ENCODE peak calls at places on chromosomes 3 and 15, in four cellular contexts. N, G, F and C are unnamed samples.

GRCh38 chr15:51253385-51253784 is 85.0 kb downstream of the CYP19A1 start:
- DNase-seq in G (no peak), F (no peak), N (no peak), C (no peak)

GRCh38 chr3:37308247-37308646 is 133.9 kb upstream of the LRRFIP2 start:
- DNase-seq in G (no peak), N (peak), F (peak), C (no peak)

GRCh38 chr3:52184690-52185089 is 13.3 kb upstream of the ALAS1 start:
- DNase-seq in G (no peak), N (no peak), F (no peak), C (no peak)

GRCh38 chr15:32091505-32092380 is 61.4 kb downstream of the CHRNA7 start:
- DNase-seq in N (no peak), G (no peak), F (no peak), C (no peak)

GRCh38 chr3:32374788-32375595 is 16.7 kb upstream of the CMTM7 start:
- DNase-seq in G (peak), N (peak), F (peak), C (peak)

GRCh38 chr3:38165722-38166387 is 518 bp downstream of the OXSR1 start:
- DNase-seq in G (no peak), F (no peak), N (peak), C (no peak)

GRCh38 chr15:31419820-31420219 is 93.2 kb downstream of the KLF13 start:
- DNase-seq in G (no peak), F (no peak), N (no peak), C (no peak)

GRCh38 chr3:123333401-123333800 is 115.5 kb downstream of the ADCY5 start:
- DNase-seq in F (no peak), G (no peak), N (no peak), C (no peak)

GRCh38 chr3:138455801-138456716 is 21.6 kb downstream of the ESYT3 start:
- DNase-seq in N (no peak), F (no peak), G (no peak), C (no peak)

GRCh38 chr3:14863324-14864100 is 44.8 kb downstream of the FGD5 start:
- DNase-seq in G (peak), N (no peak), F (no peak), C (no peak)

GRCh38 chr3:13158871-13159270 is 85.6 kb upstream of the IQSEC1 start:
- DNase-seq in F (no peak), G (no peak), N (no peak), C (no peak)

GRCh38 chr3:195133462-195133861 is 137.5 kb downstream of the XXYLT1 start:
- DNase-seq in N (no peak), G (no peak), F (no peak), C (no peak)

GRCh38 chr3:187368251-187368733 is at the start of gene RTP4:
- DNase-seq in N (peak), G (no peak), F (no peak), C (no peak)

DNA sequence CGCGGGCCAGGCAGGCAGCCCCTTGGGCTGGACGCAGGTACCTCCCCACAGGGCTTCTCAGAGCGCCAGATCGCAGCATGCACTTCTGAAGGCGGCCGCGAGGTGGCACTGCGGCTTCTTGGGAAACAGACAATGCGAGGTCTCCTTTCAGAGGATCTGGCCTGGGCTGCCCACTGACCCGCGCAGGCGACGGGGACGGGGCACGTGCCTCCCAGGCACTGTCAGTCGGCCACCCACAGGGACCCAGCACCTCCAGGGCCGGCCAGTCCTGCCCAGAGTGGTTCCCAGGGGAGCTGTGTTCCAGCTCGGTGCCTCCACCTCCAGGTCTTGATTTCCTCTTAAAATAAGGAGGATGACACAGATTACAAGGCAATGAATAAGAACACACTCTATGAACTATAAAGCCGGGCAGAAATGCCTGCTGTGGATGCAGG is 24.4 kb upstream of the TXNRD3 start:
- DNase-seq in N (peak), F (peak), G (peak), C (peak)
- TF ChIP-seq ELF4 in N (no peak), F (no peak), G (no peak), C (no peak)

GRCh38 chr3:71310595-71311319 is 272.8 kb downstream of the FOXP1 start:
- DNase-seq in G (no peak), N (peak), F (no peak), C (no peak)

GRCh38 chr3:71309886-71310285 is 273.6 kb downstream of the FOXP1 start:
- DNase-seq in G (no peak), N (no peak), F (no peak), C (no peak)

GRCh38 chr3:71308836-71309235 is 274.7 kb downstream of the FOXP1 start:
- DNase-seq in N (no peak), F (no peak), G (no peak), C (no peak)

GRCh38 chr3:71307884-71308697 is 275.4 kb downstream of the FOXP1 start:
- DNase-seq in G (no peak), N (no peak), F (no peak), C (no peak)

GRCh38 chr3:71309342-71309741 is 274.2 kb downstream of the FOXP1 start:
- DNase-seq in G (no peak), F (no peak), N (no peak), C (no peak)
- TF ChIP-seq ELF4 in G (no peak), F (no peak), N (no peak), C (no peak)

GRCh38 chr3:184506579-184506978 is 55.0 kb upstream of the EPHB3 start:
- DNase-seq in G (no peak), F (no peak), N (no peak), C (no peak)
- TF ChIP-seq ELF4 in G (no peak), F (no peak), N (no peak), C (no peak)

GRCh38 chr3:56806407-56806806 is 4.7 kb upstream of the ARHGEF3 start:
- DNase-seq in F (no peak), N (no peak), G (no peak), C (no peak)
- TF ChIP-seq ELF4 in F (no peak), N (no peak), G (no peak), C (no peak)